ENCODE peak calls at places on chromosomes 16 and 17, in ten cellular contexts. Q is AG04449; V is MCF 10A; A is GM06990; E is IMR-90; D is AG04450; T is neural crest cell; K is activated CD8-positive, alpha-beta T cell treated with anti-CD3 and anti-CD28 coated beads for 36 hours; C is body of pancreas; N is BJ. S is an unnamed sample.

GRCh38 chr16:84879569-84880487 is 60.0 kb downstream of the CRISPLD2 start:
- DNase-seq in Q (no peak), V (peak), A (no peak), E (no peak), D (no peak), T (no peak), K (no peak), C (no peak), N (no peak), S (no peak)

GRCh38 chr16:16143038-16143763 is 80.1 kb downstream of the ABCC6 start:
- DNase-seq in Q (no peak), V (peak), A (no peak), E (no peak), D (no peak), T (no peak), K (peak), C (no peak), N (no peak), S (peak)

GRCh38 chr17:49646391-49647255 is 31.3 kb downstream of the SPOP start:
- DNase-seq in Q (peak), V (peak), A (peak), E (peak), D (peak), T (no peak), K (peak), C (no peak), N (peak), S (peak)

GRCh38 chr17:68794636-68795503 is 160.3 kb downstream of the ABCA8 start:
- DNase-seq in Q (no peak), V (peak), A (peak), E (peak), D (peak), T (peak), K (no peak), C (no peak), N (no peak), S (peak)

GRCh38 chr17:80942360-80943345 is 49.0 kb upstream of the CHMP6 start:
- DNase-seq in Q (peak), V (peak), A (no peak), E (peak), D (peak), T (no peak), K (no peak), C (peak), N (peak), S (no peak)

GRCh38 chr17:78185981-78186688 is 717 bp downstream of the TK1 start:
- DNase-seq in Q (no peak), V (peak), A (no peak), E (no peak), D (no peak), T (no peak), K (no peak), C (no peak), N (no peak), S (no peak)

GRCh38 chr16:85417156-85417860 is 195.8 kb upstream of the GSE1 start:
- DNase-seq in Q (no peak), V (no peak), A (no peak), E (no peak), D (no peak), T (no peak), K (peak), C (peak), N (no peak), S (no peak)

GRCh38 chr16:68088130-68088972 is 3.2 kb downstream of the NFATC3 start:
- DNase-seq in Q (no peak), V (no peak), A (no peak), E (no peak), D (no peak), T (no peak), K (no peak), C (no peak), N (no peak), S (no peak)

GRCh38 chr16:47142469-47143328 is 1.0 kb downstream of the NETO2 start:
- DNase-seq in Q (no peak), V (peak), A (peak), E (peak), D (no peak), T (no peak), K (peak), C (peak), N (no peak), S (peak)

GRCh38 chr17:36183001-36183810 is 6.8 kb upstream of the TBC1D3B start:
- DNase-seq in Q (peak), V (peak), A (no peak), E (peak), D (peak), T (peak), K (no peak), C (peak), N (no peak), S (peak)

GRCh38 chr16:28846080-28846932 is at the start of gene TUFM:
- DNase-seq in Q (peak), V (peak), A (peak), E (peak), D (peak), T (peak), K (peak), C (peak), N (peak), S (peak)

GRCh38 chr16:19505600-19506303 is 16.1 kb downstream of the GDE1 start:
- DNase-seq in Q (no peak), V (peak), A (no peak), E (peak), D (no peak), T (no peak), K (no peak), C (no peak), N (no peak), S (no peak)

GRCh38 chr16:66851166-66851964 is 7.2 kb downstream of the CA7 start:
- DNase-seq in Q (no peak), V (no peak), A (no peak), E (no peak), D (no peak), T (no peak), K (no peak), C (no peak), N (no peak), S (no peak)

GRCh38 chr17:74959826-74960738 is 12.5 kb downstream of the HID1 start:
- DNase-seq in Q (no peak), V (peak), A (no peak), E (peak), D (no peak), T (no peak), K (no peak), C (no peak), N (no peak), S (no peak)

GRCh38 chr17:17694229-17695081 is 13.2 kb downstream of the RAI1 start:
- DNase-seq in Q (no peak), V (peak), A (peak), E (peak), D (no peak), T (peak), K (peak), C (peak), N (no peak), S (peak)

DNA sequence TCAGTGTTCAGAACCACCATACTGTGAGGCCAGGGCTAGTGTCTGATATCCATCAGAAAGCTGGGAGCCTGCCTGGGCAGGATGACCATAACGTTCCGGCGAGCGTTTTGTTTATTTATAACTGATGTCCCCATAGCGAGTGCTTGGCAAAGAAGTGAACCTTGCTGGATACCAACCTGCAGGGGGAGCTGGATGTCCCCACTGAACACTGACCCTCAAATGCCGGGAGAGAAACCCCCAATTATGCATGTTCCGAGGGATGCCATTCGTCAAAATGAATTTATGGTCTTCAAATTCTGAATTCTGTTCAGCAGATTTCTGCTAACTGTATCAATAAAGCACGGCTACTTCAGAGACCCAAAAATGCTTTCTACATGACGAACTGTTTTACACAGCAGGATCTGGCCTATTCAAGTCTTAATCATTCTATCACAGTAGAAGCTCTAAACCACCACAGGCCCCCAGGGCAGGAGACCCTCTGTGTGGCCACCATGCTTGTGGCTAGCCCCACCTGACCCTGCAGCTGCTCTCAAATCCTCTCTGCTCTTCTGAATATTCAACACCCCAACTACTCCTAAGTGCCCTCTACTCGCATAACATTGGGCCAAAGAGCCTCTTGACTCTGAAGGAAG is 15.2 kb downstream of the MED24 start:
- DNase-seq in Q (peak), V (peak), A (no peak), E (peak), D (peak), T (peak), K (no peak), C (peak), N (peak), S (no peak)
- TF ChIP-seq CTCF in Q (peak), V (peak), A (peak), E (peak), D (peak), T (peak), K (peak), C (peak), N (peak), S (peak)

GRCh38 chr16:49755291-49755611 is 100.7 kb downstream of the ZNF423 start:
- DNase-seq in Q (no peak), V (peak), A (no peak), E (peak), D (peak), T (no peak), K (no peak), C (no peak), N (no peak), S (no peak)
- TF ChIP-seq CTCF in Q (peak), V (peak), A (peak), E (peak), D (peak), T (peak), K (no peak), C (no peak), N (peak), S (no peak)

DNA sequence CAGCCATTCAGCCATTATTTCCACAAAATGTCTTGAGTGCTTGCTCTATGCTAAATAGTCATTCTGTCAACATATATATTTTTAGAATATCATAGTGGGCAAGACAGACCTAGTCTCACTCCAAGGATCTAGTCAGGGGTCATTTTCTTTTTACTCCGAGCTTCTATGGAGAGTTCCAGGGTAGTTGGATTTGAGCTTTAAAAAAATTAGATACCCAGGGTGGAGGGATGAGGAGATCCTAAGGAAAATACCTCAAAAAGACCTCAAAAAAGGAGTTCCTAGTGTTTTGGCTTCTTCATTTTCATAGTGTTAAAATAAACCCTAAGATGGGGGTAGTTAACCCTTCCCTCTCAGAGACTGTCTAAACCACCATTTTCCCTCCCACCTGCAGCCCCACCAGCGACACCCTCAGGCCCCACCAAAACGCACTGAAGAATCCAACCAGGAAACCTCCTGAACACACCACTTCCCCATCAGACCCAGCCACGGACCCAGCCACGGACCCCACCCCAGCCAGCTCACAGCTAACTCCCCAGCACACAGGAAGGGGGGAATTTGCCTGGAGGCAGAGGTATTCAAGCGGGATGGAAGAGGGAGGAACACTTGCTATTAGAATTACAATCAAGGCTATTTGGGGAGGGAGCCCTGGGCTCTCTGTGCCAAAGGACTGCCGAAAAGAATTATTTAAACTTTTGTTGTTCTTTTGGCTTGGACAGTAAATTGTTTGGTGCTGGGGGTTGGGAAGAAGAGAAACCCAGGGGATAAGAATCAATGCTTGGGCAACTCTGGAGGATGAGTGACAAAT is 2.2 kb downstream of the ETV4 start:
- DNase-seq in Q (no peak), V (no peak), A (no peak), E (no peak), D (no peak), T (no peak), K (no peak), C (no peak), N (no peak), S (no peak)
- TF ChIP-seq CTCF in Q (no peak), V (no peak), A (no peak), E (no peak), D (no peak), T (no peak), K (no peak), C (no peak), N (no peak), S (no peak)

DNA sequence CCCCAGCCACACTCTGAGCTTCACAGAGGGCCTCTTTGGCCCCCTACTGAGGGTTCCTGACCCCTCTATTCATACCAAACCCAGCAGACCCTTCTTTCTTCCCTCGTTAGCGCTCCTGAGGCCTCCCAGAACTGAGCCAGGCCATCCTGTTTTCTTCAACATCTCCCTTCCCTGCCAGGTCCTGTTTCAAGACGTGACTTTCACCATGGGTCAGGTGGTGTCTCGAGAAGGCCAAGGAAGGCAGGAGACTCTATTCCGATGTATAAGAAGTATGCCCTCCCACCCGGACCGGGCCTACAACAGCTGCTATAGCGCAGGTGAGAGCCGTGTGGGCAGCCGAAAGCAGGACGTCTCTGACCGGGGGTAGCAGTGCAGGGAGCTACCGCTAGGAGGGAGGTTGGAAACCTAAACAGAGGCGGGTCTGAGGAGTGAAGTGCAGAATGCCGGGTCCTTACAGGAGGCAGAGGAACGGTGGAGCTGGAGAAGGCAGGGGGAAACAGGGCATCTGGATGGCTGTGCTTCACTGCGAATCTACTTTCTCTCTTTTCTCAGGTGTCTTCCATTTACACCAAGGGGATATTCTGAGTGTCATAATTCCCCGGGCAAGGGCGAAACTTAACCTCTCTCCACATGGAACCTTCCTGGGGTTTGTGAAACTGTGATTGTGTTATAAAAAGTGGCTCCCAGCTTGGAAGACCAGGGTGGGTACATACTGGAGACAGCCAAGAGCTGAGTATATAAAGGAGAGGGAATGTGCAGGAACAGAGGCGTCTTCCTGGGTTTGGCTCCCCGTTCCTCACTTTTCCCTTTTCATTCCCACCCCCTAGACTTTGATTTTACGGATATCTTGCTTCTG is 1.3 kb upstream of the SENP3 start:
- DNase-seq in Q (no peak), V (no peak), A (peak), E (peak), D (no peak), T (peak), K (peak), C (peak), N (no peak), S (no peak)
- TF ChIP-seq CTCF in Q (peak), V (peak), A (peak), E (peak), D (peak), T (peak), K (no peak), C (peak), N (peak), S (no peak)

GRCh38 chr17:76124582-76125390 is 16.3 kb downstream of the FOXJ1 start:
- DNase-seq in Q (no peak), V (no peak), A (no peak), E (no peak), D (no peak), T (no peak), K (peak), C (no peak), N (no peak), S (peak)
- TF ChIP-seq CTCF in Q (peak), V (no peak), A (peak), E (peak), D (peak), T (peak), K (peak), C (no peak), N (peak), S (no peak)

DNA sequence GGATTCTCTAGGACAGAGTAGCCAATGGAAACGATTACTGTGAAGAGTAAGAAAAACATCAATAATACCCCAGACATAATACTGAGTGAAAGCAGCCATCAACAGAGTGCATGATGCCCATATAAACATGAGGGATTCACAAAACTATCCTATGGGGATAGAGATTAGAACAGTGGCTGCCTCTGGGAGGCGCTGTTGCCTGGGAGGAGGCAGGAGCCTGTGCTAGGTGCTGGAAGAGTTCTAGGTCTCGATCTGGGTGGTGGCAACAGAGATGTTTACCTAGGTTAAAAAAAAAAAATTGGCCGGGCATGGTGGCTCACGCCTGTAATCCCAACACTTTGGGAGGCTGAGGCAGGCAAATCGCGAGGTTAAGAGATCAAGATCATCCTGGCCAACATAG is 7.9 kb downstream of the FA2H start:
- DNase-seq in Q (no peak), V (no peak), A (no peak), E (no peak), D (no peak), T (no peak), K (no peak), C (no peak), N (no peak), S (no peak)
- TF ChIP-seq CTCF in Q (no peak), V (no peak), A (peak), E (no peak), D (no peak), T (no peak), K (no peak), C (no peak), N (no peak), S (no peak)

DNA sequence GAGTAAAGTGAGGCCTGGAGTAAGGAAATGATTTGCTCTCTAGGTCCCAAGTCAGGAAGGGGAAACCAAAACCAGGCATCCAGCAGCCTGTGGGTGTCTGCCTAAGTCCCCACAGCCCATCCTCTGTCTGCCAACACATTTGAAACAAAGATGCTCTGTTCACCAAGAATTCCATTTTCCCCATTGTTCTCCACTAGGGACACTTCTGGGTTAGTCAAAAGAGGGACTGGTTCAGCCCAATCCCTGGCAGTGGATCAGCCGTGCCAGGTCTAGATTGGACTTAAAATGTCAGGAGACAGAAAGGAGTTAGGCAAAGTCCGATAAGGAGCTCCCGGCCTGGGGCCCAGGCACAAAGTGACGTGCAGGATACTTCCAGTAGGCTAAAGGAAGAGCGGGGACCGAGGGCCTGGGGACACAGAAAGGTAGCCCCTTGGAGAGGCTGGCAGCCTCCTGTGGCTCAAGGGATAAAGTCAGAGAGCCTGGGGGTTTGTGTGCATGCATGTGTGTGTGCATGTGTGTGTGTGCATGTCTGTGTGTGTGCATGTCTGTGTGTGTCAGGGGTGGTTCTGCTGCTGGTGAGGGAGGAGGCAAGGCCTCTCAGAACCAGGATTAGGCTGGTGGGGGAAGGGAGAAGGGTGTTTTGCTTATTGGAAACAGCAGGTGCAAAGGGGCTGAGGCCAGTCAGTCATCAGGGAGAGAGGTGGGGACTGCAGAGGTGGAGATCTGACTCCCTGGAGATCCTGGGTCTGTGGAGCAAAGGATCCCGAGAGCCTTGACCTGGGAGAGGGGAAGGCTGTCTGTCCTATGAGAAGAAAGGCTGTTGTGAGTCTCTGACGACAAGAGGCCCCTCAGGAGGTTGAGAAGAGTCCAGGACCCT is 41.7 kb upstream of the IL34 start:
- DNase-seq in Q (no peak), V (no peak), A (no peak), E (no peak), D (no peak), T (no peak), K (no peak), C (no peak), N (no peak), S (no peak)
- TF ChIP-seq CTCF in Q (no peak), V (no peak), A (no peak), E (no peak), D (peak), T (no peak), K (no peak), C (no peak), N (no peak), S (no peak)

GRCh38 chr16:52578829-52579193 is 31.9 kb upstream of the TOX3 start:
- DNase-seq in Q (no peak), V (no peak), A (no peak), E (no peak), D (no peak), T (no peak), K (no peak), C (no peak), N (no peak), S (no peak)

GRCh38 chr16:52580488-52580887 is 33.5 kb upstream of the TOX3 start:
- DNase-seq in Q (no peak), V (no peak), A (no peak), E (no peak), D (no peak), T (no peak), K (no peak), C (no peak), N (no peak), S (no peak)

GRCh38 chr16:52578007-52578828 is 31.3 kb upstream of the TOX3 start:
- DNase-seq in Q (no peak), V (no peak), A (no peak), E (no peak), D (no peak), T (no peak), K (no peak), C (no peak), N (no peak), S (no peak)

GRCh38 chr16:52584354-52584840 is 37.5 kb upstream of the TOX3 start:
- DNase-seq in Q (no peak), V (no peak), A (no peak), E (no peak), D (no peak), T (no peak), K (no peak), C (no peak), N (no peak), S (no peak)

DNA sequence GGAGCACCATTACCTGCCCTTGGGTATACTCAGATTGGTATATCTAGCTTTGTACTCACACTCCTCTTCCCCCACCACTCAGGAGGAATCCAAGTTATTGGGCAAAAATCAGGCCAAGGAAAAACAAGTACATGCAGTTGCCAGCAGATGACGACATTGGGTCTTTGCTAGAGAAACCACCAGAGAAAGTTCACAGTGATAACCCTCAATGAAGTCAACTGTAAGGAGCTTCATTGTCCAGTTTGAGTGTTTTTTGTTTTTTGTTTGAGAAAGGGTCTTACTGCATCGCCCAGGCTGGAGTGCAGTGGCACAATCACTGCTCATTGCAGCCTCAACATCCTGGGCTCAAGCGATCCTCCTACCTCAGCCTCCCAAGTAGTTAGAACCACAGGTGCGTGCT is 34.6 kb upstream of the TOX3 start:
- DNase-seq in Q (no peak), V (peak), A (no peak), E (no peak), D (no peak), T (no peak), K (no peak), C (no peak), N (no peak), S (no peak)
- TF ChIP-seq CTCF in Q (no peak), V (no peak), A (no peak), E (no peak), D (no peak), T (peak), K (no peak), C (peak), N (no peak), S (peak)

S was measured in GM20000.